ENCODE peak calls at places on chromosome 21, in seven cellular contexts. One of them, this sample, is unnamed.

GRCh38 chr21:31397515-31397926 is 53.5 kb upstream of the TIAM1 start:
- DNase-seq in lower lobe of right lung: no peak
- DNase-seq in thoracic aorta: no peak
- DNase-seq in hepatocyte: peak; percentile 26
- DNase-seq in lung: no peak
- DNase-seq in neural progenitor cell: no peak
- DNase-seq in brain microvascular endothelial cell: no peak
- DNase-seq in this sample: no peak

GRCh38 chr21:28333455-28334108 is 659.1 kb downstream of the LTN1 start:
- DNase-seq in lower lobe of right lung: no peak
- DNase-seq in thoracic aorta: no peak
- DNase-seq in hepatocyte: no peak
- DNase-seq in lung: no peak
- DNase-seq in neural progenitor cell: no peak
- DNase-seq in brain microvascular endothelial cell: no peak
- DNase-seq in this sample: no peak

GRCh38 chr21:26717146-26717739 is 128.0 kb downstream of the ADAMTS1 start:
- DNase-seq in lower lobe of right lung: no peak
- DNase-seq in thoracic aorta: no peak
- DNase-seq in hepatocyte: no peak
- DNase-seq in lung: no peak
- DNase-seq in neural progenitor cell: no peak
- DNase-seq in brain microvascular endothelial cell: no peak
- DNase-seq in this sample: no peak

GRCh38 chr21:42261832-42262200 is 42.9 kb downstream of the ABCG1 start:
- DNase-seq in lower lobe of right lung: no peak
- DNase-seq in thoracic aorta: no peak
- DNase-seq in hepatocyte: no peak
- DNase-seq in lung: no peak
- DNase-seq in neural progenitor cell: no peak
- DNase-seq in brain microvascular endothelial cell: no peak
- DNase-seq in this sample: no peak

GRCh38 chr21:36830041-36830440 is 131.1 kb downstream of the SIM2 start:
- DNase-seq in lower lobe of right lung: no peak
- DNase-seq in thoracic aorta: no peak
- DNase-seq in hepatocyte: no peak
- DNase-seq in lung: no peak
- DNase-seq in neural progenitor cell: no peak
- DNase-seq in brain microvascular endothelial cell: no peak
- DNase-seq in this sample: no peak

GRCh38 chr21:25405991-25406390 is 201.3 kb downstream of the MRPL39 start:
- DNase-seq in lower lobe of right lung: no peak
- DNase-seq in thoracic aorta: no peak
- DNase-seq in hepatocyte: no peak
- DNase-seq in lung: no peak
- DNase-seq in neural progenitor cell: no peak
- DNase-seq in brain microvascular endothelial cell: no peak
- DNase-seq in this sample: no peak

GRCh38 chr21:16324630-16325029 is 594.8 kb downstream of the USP25 start:
- DNase-seq in lower lobe of right lung: no peak
- DNase-seq in thoracic aorta: no peak
- DNase-seq in hepatocyte: no peak
- DNase-seq in lung: no peak
- DNase-seq in neural progenitor cell: no peak
- DNase-seq in brain microvascular endothelial cell: no peak
- DNase-seq in this sample: no peak

GRCh38 chr21:14734191-14734590 is 188.1 kb upstream of the SAMSN1 start:
- DNase-seq in lower lobe of right lung: no peak
- DNase-seq in thoracic aorta: no peak
- DNase-seq in hepatocyte: no peak
- DNase-seq in lung: no peak
- DNase-seq in neural progenitor cell: no peak
- DNase-seq in brain microvascular endothelial cell: no peak
- DNase-seq in this sample: no peak

GRCh38 chr21:31397939-31398338 is 53.9 kb upstream of the TIAM1 start:
- DNase-seq in lower lobe of right lung: no peak
- DNase-seq in thoracic aorta: no peak
- DNase-seq in hepatocyte: no peak
- DNase-seq in lung: no peak
- DNase-seq in neural progenitor cell: peak; percentile 27
- DNase-seq in brain microvascular endothelial cell: no peak
- DNase-seq in this sample: no peak

GRCh38 chr21:26169061-26169610 is 1.4 kb downstream of the APP start:
- DNase-seq in lower lobe of right lung: no peak
- DNase-seq in thoracic aorta: no peak
- DNase-seq in hepatocyte: peak; percentile 79
- DNase-seq in lung: peak; percentile 39
- DNase-seq in neural progenitor cell: peak; percentile 73
- DNase-seq in brain microvascular endothelial cell: peak; percentile 67
- DNase-seq in this sample: no peak

GRCh38 chr21:17780539-17780938 is 38.6 kb downstream of the C21orf91 start:
- DNase-seq in lower lobe of right lung: no peak
- DNase-seq in thoracic aorta: no peak
- DNase-seq in hepatocyte: no peak
- DNase-seq in lung: no peak
- DNase-seq in neural progenitor cell: peak; percentile 13
- DNase-seq in brain microvascular endothelial cell: no peak
- DNase-seq in this sample: peak; percentile 83

GRCh38 chr21:15278279-15278678 is 213.5 kb upstream of the NRIP1 start:
- DNase-seq in lower lobe of right lung: no peak
- DNase-seq in thoracic aorta: no peak
- DNase-seq in hepatocyte: no peak
- DNase-seq in lung: no peak
- DNase-seq in neural progenitor cell: no peak
- DNase-seq in brain microvascular endothelial cell: no peak
- DNase-seq in this sample: no peak

GRCh38 chr21:23853796-23854379 is 1753.4 kb downstream of the MRPL39 start:
- DNase-seq in lower lobe of right lung: no peak
- DNase-seq in thoracic aorta: no peak
- DNase-seq in hepatocyte: peak; percentile 19
- DNase-seq in lung: no peak
- DNase-seq in neural progenitor cell: no peak
- DNase-seq in brain microvascular endothelial cell: peak; percentile 6
- DNase-seq in this sample: no peak

GRCh38 chr21:27839512-27840115 is 872.7 kb upstream of the ADAMTS5 start:
- DNase-seq in lower lobe of right lung: no peak
- DNase-seq in thoracic aorta: no peak
- DNase-seq in hepatocyte: no peak
- DNase-seq in lung: no peak
- DNase-seq in neural progenitor cell: no peak
- DNase-seq in brain microvascular endothelial cell: no peak
- DNase-seq in this sample: no peak

GRCh38 chr21:28160378-28160777 is 832.3 kb downstream of the LTN1 start:
- DNase-seq in lower lobe of right lung: no peak
- DNase-seq in thoracic aorta: no peak
- DNase-seq in hepatocyte: no peak
- DNase-seq in lung: no peak
- DNase-seq in neural progenitor cell: no peak
- DNase-seq in brain microvascular endothelial cell: no peak
- DNase-seq in this sample: no peak

GRCh38 chr21:31875424-31876097 is 2.7 kb downstream of the HUNK start:
- DNase-seq in lower lobe of right lung: no peak
- DNase-seq in thoracic aorta: no peak
- DNase-seq in hepatocyte: peak; percentile 34
- DNase-seq in lung: no peak
- DNase-seq in neural progenitor cell: no peak
- DNase-seq in brain microvascular endothelial cell: no peak
- DNase-seq in this sample: no peak

GRCh38 chr21:28337319-28337718 is 655.4 kb downstream of the LTN1 start:
- DNase-seq in lower lobe of right lung: no peak
- DNase-seq in thoracic aorta: no peak
- DNase-seq in hepatocyte: peak; percentile 39
- DNase-seq in lung: no peak
- DNase-seq in neural progenitor cell: peak; percentile 12
- DNase-seq in brain microvascular endothelial cell: no peak
- DNase-seq in this sample: no peak

GRCh38 chr21:15531986-15532385 is 197.8 kb upstream of the USP25 start:
- DNase-seq in lower lobe of right lung: no peak
- DNase-seq in thoracic aorta: no peak
- DNase-seq in hepatocyte: no peak
- DNase-seq in lung: no peak
- DNase-seq in neural progenitor cell: no peak
- DNase-seq in brain microvascular endothelial cell: no peak
- DNase-seq in this sample: no peak

GRCh38 chr21:25735895-25736597 is 1.3 kb downstream of the GABPA start:
- DNase-seq in lower lobe of right lung: no peak
- DNase-seq in thoracic aorta: no peak
- DNase-seq in hepatocyte: peak; percentile 59
- DNase-seq in lung: no peak
- DNase-seq in neural progenitor cell: peak; percentile 29
- DNase-seq in brain microvascular endothelial cell: peak; percentile 19
- DNase-seq in this sample: no peak

GRCh38 chr21:37225440-37225839 is 41.7 kb downstream of the VPS26C start:
- DNase-seq in lower lobe of right lung: no peak
- DNase-seq in thoracic aorta: no peak
- DNase-seq in hepatocyte: no peak
- DNase-seq in lung: no peak
- DNase-seq in neural progenitor cell: no peak
- DNase-seq in brain microvascular endothelial cell: no peak
- DNase-seq in this sample: no peak

GRCh38 chr21:36788116-36788515 is 89.2 kb downstream of the SIM2 start:
- DNase-seq in lower lobe of right lung: peak; percentile 52
- DNase-seq in thoracic aorta: no peak
- DNase-seq in hepatocyte: peak; percentile 72
- DNase-seq in lung: no peak
- DNase-seq in neural progenitor cell: no peak
- DNase-seq in brain microvascular endothelial cell: no peak
- DNase-seq in this sample: no peak

GRCh38 chr21:32698971-32699693 is 28.7 kb downstream of the SYNJ1 start:
- DNase-seq in lower lobe of right lung: no peak
- DNase-seq in thoracic aorta: no peak
- DNase-seq in hepatocyte: peak; percentile 16
- DNase-seq in lung: no peak
- DNase-seq in neural progenitor cell: no peak
- DNase-seq in brain microvascular endothelial cell: peak; percentile 11
- DNase-seq in this sample: no peak

GRCh38 chr21:15826147-15826780 is 96.5 kb downstream of the USP25 start:
- DNase-seq in lower lobe of right lung: no peak
- DNase-seq in thoracic aorta: no peak
- DNase-seq in hepatocyte: peak; percentile 66
- DNase-seq in lung: no peak
- DNase-seq in neural progenitor cell: peak; percentile 52
- DNase-seq in brain microvascular endothelial cell: no peak
- DNase-seq in this sample: no peak

GRCh38 chr21:24824209-24824608 is 783.1 kb downstream of the MRPL39 start:
- DNase-seq in lower lobe of right lung: no peak
- DNase-seq in thoracic aorta: no peak
- DNase-seq in hepatocyte: no peak
- DNase-seq in lung: no peak
- DNase-seq in neural progenitor cell: no peak
- DNase-seq in brain microvascular endothelial cell: no peak
- DNase-seq in this sample: no peak

GRCh38 chr21:31354604-31355443 is 10.8 kb upstream of the TIAM1 start:
- DNase-seq in lower lobe of right lung: no peak
- DNase-seq in thoracic aorta: no peak
- DNase-seq in hepatocyte: no peak
- DNase-seq in lung: no peak
- DNase-seq in neural progenitor cell: no peak
- DNase-seq in brain microvascular endothelial cell: peak; percentile 72
- DNase-seq in this sample: no peak

DNA sequence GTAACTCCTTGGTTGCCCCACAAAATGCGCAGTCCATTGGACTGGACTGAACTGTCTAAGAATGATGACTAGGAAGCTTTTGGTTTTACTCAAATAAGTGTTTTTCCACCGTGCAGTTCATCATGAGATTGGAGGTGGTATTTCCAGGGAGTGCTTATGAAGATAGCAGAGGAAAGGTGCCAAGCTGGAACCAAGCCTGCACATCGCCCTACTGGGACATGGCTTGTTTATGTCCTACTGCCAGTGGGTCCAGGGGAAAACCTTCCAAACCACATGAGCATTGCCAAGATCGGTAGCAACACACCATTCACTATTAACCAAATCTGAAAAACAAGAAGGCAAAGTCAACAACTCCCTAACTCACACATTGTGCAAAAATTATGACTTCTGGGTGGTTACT is 54.7 kb upstream of the DSCAM start:
- DNase-seq in lower lobe of right lung: no peak
- DNase-seq in thoracic aorta: no peak
- DNase-seq in hepatocyte: no peak
- DNase-seq in lung: no peak
- DNase-seq in neural progenitor cell: no peak
- DNase-seq in brain microvascular endothelial cell: no peak
- DNase-seq in this sample: no peak
- TF ChIP-seq CTCF in lower lobe of right lung: no peak
- TF ChIP-seq CTCF in thoracic aorta: no peak
- TF ChIP-seq CTCF in hepatocyte: no peak
- TF ChIP-seq CTCF in lung: no peak
- TF ChIP-seq CTCF in neural progenitor cell: no peak
- TF ChIP-seq CTCF in brain microvascular endothelial cell: no peak
- TF ChIP-seq CTCF in this sample: no peak

GRCh38 chr21:45137612-45137937 is 63.2 kb downstream of the ADARB1 start:
- DNase-seq in lower lobe of right lung: no peak
- DNase-seq in thoracic aorta: no peak
- DNase-seq in hepatocyte: no peak
- DNase-seq in lung: no peak
- DNase-seq in neural progenitor cell: no peak
- DNase-seq in brain microvascular endothelial cell: no peak
- DNase-seq in this sample: no peak
- H3K36me3 ChIP-seq in lower lobe of right lung: peaks cover 7% of the 10 kb centered on the region
- H3K36me3 ChIP-seq in thoracic aorta: peaks cover 10% of the 10 kb centered on the region
- H3K36me3 ChIP-seq in hepatocyte: no peaks in the 10 kb centered on the region
- H3K36me3 ChIP-seq in lung: no peaks in the 10 kb centered on the region
- H3K36me3 ChIP-seq in neural progenitor cell: no peaks in the 10 kb centered on the region
- H3K36me3 ChIP-seq in brain microvascular endothelial cell: peaks cover 8% of the 10 kb centered on the region
- H3K36me3 ChIP-seq in this sample: no peaks in the 10 kb centered on the region

GRCh38 chr21:34703566-34703965 is 34.8 kb downstream of the CLIC6 start:
- DNase-seq in lower lobe of right lung: no peak
- DNase-seq in thoracic aorta: no peak
- DNase-seq in hepatocyte: no peak
- DNase-seq in lung: no peak
- DNase-seq in neural progenitor cell: no peak
- DNase-seq in brain microvascular endothelial cell: no peak
- DNase-seq in this sample: no peak

GRCh38 chr21:34700605-34701004 is 31.8 kb downstream of the CLIC6 start:
- DNase-seq in lower lobe of right lung: peak; percentile 63
- DNase-seq in thoracic aorta: no peak
- DNase-seq in hepatocyte: no peak
- DNase-seq in lung: no peak
- DNase-seq in neural progenitor cell: no peak
- DNase-seq in brain microvascular endothelial cell: no peak
- DNase-seq in this sample: no peak

GRCh38 chr21:34702341-34702807 is 33.6 kb downstream of the CLIC6 start:
- DNase-seq in lower lobe of right lung: no peak
- DNase-seq in thoracic aorta: peak; percentile 16
- DNase-seq in hepatocyte: no peak
- DNase-seq in lung: peak; percentile 52
- DNase-seq in neural progenitor cell: no peak
- DNase-seq in brain microvascular endothelial cell: peak; percentile 43
- DNase-seq in this sample: no peak

GRCh38 chr21:34704119-34704518 is 35.3 kb downstream of the CLIC6 start:
- DNase-seq in lower lobe of right lung: no peak
- DNase-seq in thoracic aorta: no peak
- DNase-seq in hepatocyte: no peak
- DNase-seq in lung: no peak
- DNase-seq in neural progenitor cell: no peak
- DNase-seq in brain microvascular endothelial cell: no peak
- DNase-seq in this sample: no peak

GRCh38 chr21:34701726-34702125 is 32.9 kb downstream of the CLIC6 start:
- DNase-seq in lower lobe of right lung: no peak
- DNase-seq in thoracic aorta: no peak
- DNase-seq in hepatocyte: no peak
- DNase-seq in lung: no peak
- DNase-seq in neural progenitor cell: no peak
- DNase-seq in brain microvascular endothelial cell: no peak
- DNase-seq in this sample: no peak
- H3K4me3 ChIP-seq in lower lobe of right lung: no peak overlapping the region
- H3K4me3 ChIP-seq in thoracic aorta: no peak overlapping the region
- H3K4me3 ChIP-seq in hepatocyte: no peak overlapping the region
- H3K4me3 ChIP-seq in lung: no peak overlapping the region
- H3K4me3 ChIP-seq in neural progenitor cell: no peak overlapping the region
- H3K4me3 ChIP-seq in brain microvascular endothelial cell: no peak overlapping the region
- H3K4me3 ChIP-seq in this sample: no peak overlapping the region

GRCh38 chr21:44933199-44933937 is 6.5 kb upstream of the SLX9 start:
- DNase-seq in lower lobe of right lung: peak; percentile 35
- DNase-seq in thoracic aorta: no peak
- DNase-seq in hepatocyte: no peak
- DNase-seq in lung: no peak
- DNase-seq in neural progenitor cell: no peak
- DNase-seq in brain microvascular endothelial cell: no peak
- DNase-seq in this sample: no peak
- TF ChIP-seq CTCF in lower lobe of right lung: no peak
- TF ChIP-seq CTCF in thoracic aorta: no peak
- TF ChIP-seq CTCF in hepatocyte: no peak
- TF ChIP-seq CTCF in lung: no peak
- TF ChIP-seq CTCF in neural progenitor cell: no peak
- TF ChIP-seq CTCF in brain microvascular endothelial cell: no peak
- TF ChIP-seq CTCF in this sample: no peak